ENCODE peak calls at places on chromosomes 4 and X, in nine cellular contexts. L is OCI-LY7, H is endothelial cell, E is brain microvascular endothelial cell, Y is sigmoid colon, B is neural crest cell, S is fibroblast of pulmonary artery, Z is transverse colon, O is body of pancreas. A is an unnamed sample.

GRCh38 chr4:146311238-146311970 is 97.1 kb downstream of the REELD1 start:
- DNase-seq in L (no peak), H (peak; percentile 34), E (peak; percentile 9), Y (no peak), B (no peak), S (no peak), Z (no peak), O (no peak), A (no peak)

GRCh38 chrX:136616987-136617685 is 30.8 kb upstream of the CD40LG start:
- DNase-seq in L (no peak), H (no peak), E (no peak), Y (no peak), B (no peak), S (no peak), Z (no peak), O (no peak), A (no peak)

GRCh38 chr4:119026662-119027444 is 108.8 kb upstream of the MYOZ2 start:
- DNase-seq in L (no peak), H (no peak), E (no peak), Y (peak; percentile 90), B (no peak), S (no peak), Z (peak; percentile 35), O (no peak), A (no peak)

GRCh38 chr4:83237591-83237990 is 47.0 kb downstream of the COQ2 start:
- DNase-seq in L (peak; percentile 47), H (no peak), E (no peak), Y (no peak), B (no peak), S (no peak), Z (no peak), O (no peak), A (no peak)

GRCh38 chr4:75916091-75916661 is 13.9 kb upstream of the PPEF2 start:
- DNase-seq in L (peak; percentile 50), H (peak; percentile 44), E (peak; percentile 35), Y (no peak), B (peak; percentile 40), S (peak; percentile 65), Z (peak; percentile 26), O (peak; percentile 41), A (peak; percentile 32)

GRCh38 chrX:103423955-103424640 is 47.8 kb downstream of the BEX3 start:
- DNase-seq in L (no peak), H (no peak), E (no peak), Y (no peak), B (no peak), S (no peak), Z (no peak), O (no peak), A (no peak)

GRCh38 chr4:28391877-28392276 is 1531.2 kb downstream of the STIM2 start:
- DNase-seq in L (no peak), H (no peak), E (peak; percentile 20), Y (no peak), B (no peak), S (no peak), Z (no peak), O (no peak), A (no peak)

GRCh38 chrX:48971325-48972213 is at the start of gene KCND1:
- DNase-seq in L (no peak), H (peak; percentile 25), E (peak; percentile 2), Y (peak; percentile 73), B (no peak), S (peak; percentile 68), Z (peak; percentile 28), O (peak; percentile 41), A (peak; percentile 82)

GRCh38 chr4:122762520-122762919 is 30.0 kb downstream of the BBS12 start:
- DNase-seq in L (no peak), H (no peak), E (no peak), Y (no peak), B (no peak), S (no peak), Z (no peak), O (no peak), A (no peak)

DNA sequence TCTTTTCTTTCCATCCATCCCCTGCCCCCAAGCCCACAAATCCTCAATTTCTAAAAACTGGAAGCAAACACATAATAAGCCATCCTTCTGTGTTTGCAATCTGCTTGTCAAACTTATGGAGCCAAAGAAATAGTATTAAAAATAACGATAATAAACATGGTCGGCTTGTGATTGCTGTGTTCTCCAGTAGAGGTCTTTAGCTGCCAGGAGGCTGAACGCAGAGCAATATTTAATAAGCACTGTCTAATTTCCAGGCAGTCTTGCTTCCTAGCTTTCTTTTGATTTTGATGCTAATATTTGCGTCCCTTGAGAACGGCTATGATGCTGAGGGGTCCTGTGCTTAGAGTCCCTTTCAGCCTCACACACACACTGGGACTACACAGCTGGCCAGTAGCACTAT is 3.2 kb upstream of the HELT start:
- DNase-seq in L (no peak), H (no peak), E (no peak), Y (no peak), B (no peak), S (peak; percentile 18), Z (no peak), O (no peak), A (no peak)
- TF ChIP-seq CTCF in L (peak; percentile 26), H (no peak), E (peak; percentile 44), Y (no peak), B (no peak), S (peak; percentile 13), Z (no peak), O (no peak), A (no peak)

GRCh38 chr4:111798840-111799239 is 346.4 kb upstream of the FAM241A start:
- DNase-seq in L (no peak), H (no peak), E (no peak), Y (no peak), B (no peak), S (no peak), Z (no peak), O (no peak), A (no peak)
- TF ChIP-seq CTCF in L (peak; percentile 47), H (no peak), E (peak; percentile 16), Y (no peak), B (peak; percentile 52), S (no peak), Z (no peak), O (no peak), A (no peak)

GRCh38 chr4:53562409-53562808 is 28.9 kb downstream of the LNX1 start:
- DNase-seq in L (no peak), H (no peak), E (no peak), Y (no peak), B (no peak), S (no peak), Z (no peak), O (no peak), A (no peak)

GRCh38 chr4:53558981-53559620 is 32.2 kb downstream of the LNX1 start:
- DNase-seq in L (no peak), H (no peak), E (no peak), Y (no peak), B (no peak), S (peak; percentile 16), Z (no peak), O (no peak), A (no peak)

GRCh38 chr4:53555111-53555510 is 36.2 kb downstream of the LNX1 start:
- DNase-seq in L (no peak), H (no peak), E (no peak), Y (no peak), B (no peak), S (no peak), Z (no peak), O (no peak), A (no peak)

GRCh38 chr4:53557601-53558000 is 33.7 kb downstream of the LNX1 start:
- DNase-seq in L (no peak), H (no peak), E (no peak), Y (no peak), B (no peak), S (no peak), Z (no peak), O (no peak), A (no peak)

GRCh38 chr4:53558061-53558801 is 33.1 kb downstream of the LNX1 start:
- DNase-seq in L (no peak), H (no peak), E (peak; percentile 44), Y (no peak), B (no peak), S (peak; percentile 75), Z (no peak), O (no peak), A (no peak)
- TF ChIP-seq CTCF in L (no peak), H (no peak), E (peak; percentile 8), Y (no peak), B (no peak), S (no peak), Z (no peak), O (no peak), A (no peak)

GRCh38 chr4:150525321-150525868 is 56.6 kb upstream of the MAB21L2 start:
- DNase-seq in L (no peak), H (no peak), E (no peak), Y (no peak), B (no peak), S (no peak), Z (no peak), O (no peak), A (no peak)
- TF ChIP-seq CTCF in L (no peak), H (no peak), E (no peak), Y (no peak), B (no peak), S (no peak), Z (no peak), O (no peak), A (no peak)

GRCh38 chr4:143085224-143085623 is 99.5 kb upstream of the USP38 start:
- DNase-seq in L (no peak), H (no peak), E (no peak), Y (no peak), B (no peak), S (peak; percentile 15), Z (no peak), O (no peak), A (no peak)
- TF ChIP-seq CTCF in L (peak; percentile 36), H (no peak), E (no peak), Y (no peak), B (peak; percentile 54), S (peak; percentile 14), Z (peak; percentile 37), O (peak; percentile 40), A (no peak)